ENCODE peak calls at places on chromosomes 4 and X, in six cellular contexts. One of them, this sample, is unnamed.

GRCh38 chr4:951186-951585 is 18.9 kb downstream of the TMEM175 start:
- DNase-seq in OCI-LY7: no peak
- DNase-seq in Calu3: no peak
- DNase-seq in progenitor cell of endocrine pancreas: no peak
- DNase-seq in MCF 10A: no peak
- DNase-seq in left lung: peak
- DNase-seq in this sample: no peak

GRCh38 chr4:3009422-3009821 is 46.1 kb downstream of the GRK4 start:
- DNase-seq in progenitor cell of endocrine pancreas: peak
- DNase-seq in MCF 10A: peak
- DNase-seq in Calu3: peak
- DNase-seq in left lung: no peak
- DNase-seq in OCI-LY7: peak
- DNase-seq in this sample: peak

GRCh38 chrX:39609941-39610340 is 487.8 kb downstream of the BCOR start:
- DNase-seq in OCI-LY7: no peak
- DNase-seq in progenitor cell of endocrine pancreas: no peak
- DNase-seq in Calu3: no peak
- DNase-seq in left lung: no peak
- DNase-seq in MCF 10A: no peak
- DNase-seq in this sample: no peak

GRCh38 chrX:127490000-127490399 is 562.2 kb downstream of the ACTRT1 start:
- DNase-seq in MCF 10A: no peak
- DNase-seq in Calu3: no peak
- DNase-seq in left lung: no peak
- DNase-seq in progenitor cell of endocrine pancreas: no peak
- DNase-seq in OCI-LY7: no peak
- DNase-seq in this sample: no peak

GRCh38 chr4:13922459-13922858 is 294.9 kb upstream of the BOD1L1 start:
- DNase-seq in Calu3: no peak
- DNase-seq in MCF 10A: no peak
- DNase-seq in OCI-LY7: no peak
- DNase-seq in progenitor cell of endocrine pancreas: no peak
- DNase-seq in left lung: no peak
- DNase-seq in this sample: no peak

GRCh38 chr4:39732728-39733127 is 34.8 kb downstream of the UBE2K start:
- DNase-seq in progenitor cell of endocrine pancreas: no peak
- DNase-seq in left lung: no peak
- DNase-seq in Calu3: no peak
- DNase-seq in MCF 10A: peak
- DNase-seq in OCI-LY7: no peak
- DNase-seq in this sample: peak

GRCh38 chrX:84064164-84064563 is 123.8 kb downstream of the RPS6KA6 start:
- DNase-seq in OCI-LY7: no peak
- DNase-seq in left lung: no peak
- DNase-seq in Calu3: no peak
- DNase-seq in progenitor cell of endocrine pancreas: no peak
- DNase-seq in MCF 10A: peak
- DNase-seq in this sample: no peak

GRCh38 chr4:33465565-33465964 is 2745.4 kb downstream of the PCDH7 start:
- DNase-seq in MCF 10A: no peak
- DNase-seq in Calu3: no peak
- DNase-seq in OCI-LY7: no peak
- DNase-seq in progenitor cell of endocrine pancreas: no peak
- DNase-seq in left lung: no peak
- DNase-seq in this sample: no peak

GRCh38 chrX:134444681-134445080 is 15.3 kb upstream of the HPRT1 start:
- DNase-seq in left lung: no peak
- DNase-seq in progenitor cell of endocrine pancreas: no peak
- DNase-seq in Calu3: no peak
- DNase-seq in MCF 10A: no peak
- DNase-seq in OCI-LY7: no peak
- DNase-seq in this sample: no peak

GRCh38 chr4:6122496-6122895 is 77.9 kb downstream of the JAKMIP1 start:
- DNase-seq in OCI-LY7: no peak
- DNase-seq in Calu3: no peak
- DNase-seq in progenitor cell of endocrine pancreas: no peak
- DNase-seq in MCF 10A: no peak
- DNase-seq in left lung: no peak
- DNase-seq in this sample: no peak

GRCh38 chrX:13428055-13428786 is 108.4 kb upstream of the ATXN3L start:
- DNase-seq in left lung: no peak
- DNase-seq in OCI-LY7: no peak
- DNase-seq in progenitor cell of endocrine pancreas: no peak
- DNase-seq in MCF 10A: peak
- DNase-seq in Calu3: no peak
- DNase-seq in this sample: peak
- TF ChIP-seq CTCF in left lung: no peak
- TF ChIP-seq CTCF in OCI-LY7: no peak
- TF ChIP-seq CTCF in progenitor cell of endocrine pancreas: no peak
- TF ChIP-seq CTCF in MCF 10A: no peak
- TF ChIP-seq CTCF in Calu3: no peak
- TF ChIP-seq CTCF in this sample: no peak

GRCh38 chr4:56430203-56430602 is 5.2 kb downstream of the PPAT start:
- DNase-seq in Calu3: no peak
- DNase-seq in MCF 10A: no peak
- DNase-seq in OCI-LY7: no peak
- DNase-seq in progenitor cell of endocrine pancreas: no peak
- DNase-seq in left lung: no peak
- DNase-seq in this sample: no peak

GRCh38 chr4:56435748-56436442 is at the start of gene PAICS:
- DNase-seq in MCF 10A: peak
- DNase-seq in OCI-LY7: peak
- DNase-seq in left lung: peak
- DNase-seq in Calu3: peak
- DNase-seq in progenitor cell of endocrine pancreas: peak
- DNase-seq in this sample: peak

GRCh38 chr4:56433280-56433679 is 2.1 kb downstream of the PPAT start:
- DNase-seq in MCF 10A: no peak
- DNase-seq in Calu3: no peak
- DNase-seq in left lung: no peak
- DNase-seq in OCI-LY7: no peak
- DNase-seq in progenitor cell of endocrine pancreas: no peak
- DNase-seq in this sample: no peak

GRCh38 chr4:56434599-56435000 is 815 bp downstream of the PPAT start:
- DNase-seq in left lung: no peak
- DNase-seq in MCF 10A: no peak
- DNase-seq in Calu3: no peak
- DNase-seq in progenitor cell of endocrine pancreas: no peak
- DNase-seq in OCI-LY7: no peak
- DNase-seq in this sample: peak

DNA sequence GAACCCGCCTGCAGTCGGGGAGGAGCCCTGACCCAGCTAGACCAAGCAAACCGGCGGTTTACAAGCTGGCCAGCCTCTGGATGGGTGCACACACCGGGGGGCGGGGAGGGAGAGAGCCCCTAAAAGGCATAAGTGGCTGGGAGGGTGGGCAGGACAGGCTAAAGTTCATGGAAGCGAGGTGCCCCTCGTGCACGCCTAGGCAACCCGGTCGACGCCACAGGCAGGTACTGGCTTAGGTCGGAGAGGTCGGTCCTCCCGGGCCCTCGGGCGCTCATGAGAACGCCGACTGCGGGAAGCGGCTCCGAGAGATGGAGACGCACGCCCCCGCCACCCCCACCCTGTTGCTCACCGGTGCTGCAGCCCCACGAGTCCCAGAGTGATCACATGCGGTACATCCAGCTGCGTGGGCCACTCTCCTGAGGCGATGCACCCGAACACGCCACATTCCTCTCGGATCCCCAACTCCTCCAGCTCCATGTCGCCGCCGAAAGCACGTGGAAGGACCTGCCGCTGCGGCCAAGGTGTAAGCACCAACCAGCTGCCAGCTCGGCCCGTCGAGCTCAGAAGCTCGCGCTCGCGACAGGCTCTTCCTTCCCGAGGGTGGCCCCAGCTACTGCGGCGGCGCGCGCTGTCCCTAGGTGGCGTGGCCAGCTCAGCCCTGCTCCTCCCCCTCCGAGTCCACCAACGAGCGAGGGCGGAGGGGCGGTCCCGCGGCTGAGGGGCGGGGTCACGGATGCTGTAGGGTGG is at the start of gene PPAT:
- DNase-seq in MCF 10A: peak
- DNase-seq in left lung: peak
- DNase-seq in OCI-LY7: peak
- DNase-seq in Calu3: peak
- DNase-seq in progenitor cell of endocrine pancreas: peak
- DNase-seq in this sample: peak
- TF ChIP-seq CTCF in MCF 10A: no peak
- TF ChIP-seq CTCF in left lung: peak
- TF ChIP-seq CTCF in OCI-LY7: no peak
- TF ChIP-seq CTCF in Calu3: no peak
- TF ChIP-seq CTCF in progenitor cell of endocrine pancreas: peak
- TF ChIP-seq CTCF in this sample: no peak

DNA sequence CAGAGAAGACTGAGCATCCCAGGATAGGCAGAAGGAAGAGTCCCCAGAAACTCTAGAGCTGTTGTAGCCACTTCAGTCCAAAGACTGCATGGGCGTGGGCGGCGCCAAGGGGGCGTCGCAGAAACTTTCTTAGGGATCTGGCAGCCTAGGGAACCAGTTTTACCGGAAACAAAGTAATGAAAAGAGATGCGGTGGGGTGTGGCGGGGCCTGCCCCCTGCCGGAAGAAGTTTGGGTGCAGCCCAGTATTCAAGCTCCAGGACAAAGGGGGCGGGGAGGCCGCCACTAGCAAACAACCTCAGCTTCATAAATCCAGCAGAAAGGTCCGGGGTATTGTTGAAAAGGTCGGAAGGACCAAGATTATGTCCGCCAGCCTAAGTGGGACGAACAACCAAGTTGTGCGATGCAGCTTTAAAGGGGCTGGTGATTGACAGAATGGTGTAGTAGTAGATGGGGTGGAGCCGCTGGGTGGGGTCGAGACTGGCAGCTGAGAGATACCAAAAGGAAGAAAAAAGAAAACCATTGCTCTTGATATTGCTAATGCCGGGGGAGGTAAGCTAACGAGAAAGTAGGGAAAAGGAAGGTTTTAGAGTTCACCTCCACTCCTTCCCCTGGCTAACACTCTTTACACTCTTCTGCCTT is 190.5 kb downstream of the RRAGB start:
- DNase-seq in MCF 10A: peak
- DNase-seq in progenitor cell of endocrine pancreas: peak
- DNase-seq in OCI-LY7: no peak
- DNase-seq in Calu3: peak
- DNase-seq in left lung: peak
- DNase-seq in this sample: peak
- TF ChIP-seq CTCF in MCF 10A: peak
- TF ChIP-seq CTCF in progenitor cell of endocrine pancreas: peak
- TF ChIP-seq CTCF in OCI-LY7: no peak
- TF ChIP-seq CTCF in Calu3: peak
- TF ChIP-seq CTCF in left lung: peak
- TF ChIP-seq CTCF in this sample: peak

GRCh38 chr4:40916880-40917279 is 167.1 kb downstream of the NSUN7 start:
- DNase-seq in MCF 10A: peak
- DNase-seq in left lung: no peak
- DNase-seq in OCI-LY7: peak
- DNase-seq in Calu3: peak
- DNase-seq in progenitor cell of endocrine pancreas: no peak
- DNase-seq in this sample: peak
- TF ChIP-seq CTCF in MCF 10A: peak
- TF ChIP-seq CTCF in left lung: peak
- TF ChIP-seq CTCF in OCI-LY7: peak
- TF ChIP-seq CTCF in Calu3: peak
- TF ChIP-seq CTCF in progenitor cell of endocrine pancreas: peak
- TF ChIP-seq CTCF in this sample: peak

GRCh38 chr4:41963105-41963504 is 18.5 kb upstream of the DCAF4L1 start:
- DNase-seq in OCI-LY7: peak
- DNase-seq in MCF 10A: peak
- DNase-seq in progenitor cell of endocrine pancreas: no peak
- DNase-seq in Calu3: no peak
- DNase-seq in left lung: no peak
- DNase-seq in this sample: peak
- TF ChIP-seq CTCF in OCI-LY7: peak
- TF ChIP-seq CTCF in MCF 10A: no peak
- TF ChIP-seq CTCF in progenitor cell of endocrine pancreas: peak
- TF ChIP-seq CTCF in Calu3: peak
- TF ChIP-seq CTCF in left lung: peak
- TF ChIP-seq CTCF in this sample: peak

This sample was measured in A673.